ENCODE peak calls at places on chromosomes 1 and 21, in four cellular contexts. One of them, this sample, is unnamed.

GRCh38 chr1:211614615-211615014 is 35.7 kb upstream of the SLC30A1 start:
- DNase-seq in HepG2: no peak
- DNase-seq in K562: peak
- DNase-seq in GM12878: no peak
- DNase-seq in this sample: no peak

GRCh38 chr1:229355661-229356060 is 12.8 kb upstream of the CCSAP start:
- DNase-seq in HepG2: no peak
- DNase-seq in GM12878: no peak
- DNase-seq in K562: no peak
- DNase-seq in this sample: no peak

GRCh38 chr21:45534591-45535331 is 7.5 kb downstream of the SLC19A1 start:
- DNase-seq in HepG2: no peak
- DNase-seq in GM12878: no peak
- DNase-seq in K562: no peak
- DNase-seq in this sample: no peak

GRCh38 chr1:33515112-33515511 is 42.7 kb downstream of the ZSCAN20 start:
- DNase-seq in K562: no peak
- DNase-seq in HepG2: no peak
- DNase-seq in GM12878: no peak
- DNase-seq in this sample: no peak

GRCh38 chr1:240526321-240526720 is 85.6 kb downstream of the GREM2 start:
- DNase-seq in HepG2: no peak
- DNase-seq in GM12878: no peak
- DNase-seq in K562: no peak
- DNase-seq in this sample: no peak

GRCh38 chr1:172704446-172705176 is 45.7 kb downstream of the FASLG start:
- DNase-seq in HepG2: no peak
- DNase-seq in GM12878: no peak
- DNase-seq in K562: no peak
- DNase-seq in this sample: no peak

GRCh38 chr1:46171872-46172271 is 3.0 kb upstream of the TSPAN1 start:
- DNase-seq in HepG2: no peak
- DNase-seq in GM12878: no peak
- DNase-seq in K562: no peak
- DNase-seq in this sample: no peak

GRCh38 chr1:159222075-159222865 is 17.6 kb downstream of the ACKR1 start:
- DNase-seq in HepG2: no peak
- DNase-seq in GM12878: no peak
- DNase-seq in K562: no peak
- DNase-seq in this sample: no peak

GRCh38 chr21:45867671-45868081 is 113.9 kb upstream of the COL6A1 start:
- DNase-seq in GM12878: no peak
- DNase-seq in K562: no peak
- DNase-seq in HepG2: no peak
- DNase-seq in this sample: no peak

GRCh38 chr1:189121941-189122340 is 1355.7 kb downstream of the BRINP3 start:
- DNase-seq in K562: no peak
- DNase-seq in HepG2: no peak
- DNase-seq in GM12878: no peak
- DNase-seq in this sample: no peak

GRCh38 chr1:211589782-211590721 is 11.1 kb upstream of the SLC30A1 start:
- DNase-seq in HepG2: no peak
- DNase-seq in GM12878: no peak
- DNase-seq in K562: no peak
- DNase-seq in this sample: no peak

GRCh38 chr1:88612783-88613182 is 71.3 kb upstream of the PKN2 start:
- DNase-seq in HepG2: no peak
- DNase-seq in K562: no peak
- DNase-seq in GM12878: no peak
- DNase-seq in this sample: no peak
- TF ChIP-seq HDAC2 in HepG2: no peak
- TF ChIP-seq HDAC2 in K562: no peak
- TF ChIP-seq HDAC2 in GM12878: no peak
- TF ChIP-seq HDAC2 in this sample: no peak

DNA sequence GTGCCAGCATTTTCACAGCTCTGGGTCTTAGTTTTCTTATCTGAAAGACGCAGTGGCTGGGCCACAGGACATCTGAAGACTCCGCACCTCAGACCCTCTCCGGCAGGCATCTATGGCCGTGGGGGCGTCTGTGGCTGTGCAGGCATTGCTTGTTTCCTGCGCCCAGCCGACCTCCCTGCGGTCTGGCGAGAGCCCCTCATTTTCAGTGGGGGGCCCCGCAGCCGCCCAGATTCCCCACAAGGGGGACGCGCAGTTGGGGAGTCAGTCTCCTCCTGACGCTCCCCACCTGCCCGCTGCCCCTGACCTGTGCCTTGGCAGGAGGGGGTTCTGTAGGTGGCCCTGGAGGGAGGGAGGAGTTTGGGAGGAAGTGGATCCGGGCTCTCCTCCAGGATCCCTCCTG is 3.5 kb upstream of the TFF1 start:
- DNase-seq in K562: no peak
- DNase-seq in GM12878: no peak
- DNase-seq in HepG2: no peak
- DNase-seq in this sample: no peak
- TF ChIP-seq CTCF in K562: no peak
- TF ChIP-seq CTCF in GM12878: no peak
- TF ChIP-seq CTCF in HepG2: no peak
- TF ChIP-seq CTCF in this sample: no peak

GRCh38 chr1:117289316-117289715 is 77.9 kb upstream of the MAN1A2 start:
- DNase-seq in HepG2: no peak
- DNase-seq in K562: no peak
- DNase-seq in GM12878: no peak
- DNase-seq in this sample: no peak

GRCh38 chr1:117286562-117286961 is 75.8 kb upstream of the VTCN1 start:
- DNase-seq in GM12878: no peak
- DNase-seq in HepG2: no peak
- DNase-seq in K562: no peak
- DNase-seq in this sample: no peak

DNA sequence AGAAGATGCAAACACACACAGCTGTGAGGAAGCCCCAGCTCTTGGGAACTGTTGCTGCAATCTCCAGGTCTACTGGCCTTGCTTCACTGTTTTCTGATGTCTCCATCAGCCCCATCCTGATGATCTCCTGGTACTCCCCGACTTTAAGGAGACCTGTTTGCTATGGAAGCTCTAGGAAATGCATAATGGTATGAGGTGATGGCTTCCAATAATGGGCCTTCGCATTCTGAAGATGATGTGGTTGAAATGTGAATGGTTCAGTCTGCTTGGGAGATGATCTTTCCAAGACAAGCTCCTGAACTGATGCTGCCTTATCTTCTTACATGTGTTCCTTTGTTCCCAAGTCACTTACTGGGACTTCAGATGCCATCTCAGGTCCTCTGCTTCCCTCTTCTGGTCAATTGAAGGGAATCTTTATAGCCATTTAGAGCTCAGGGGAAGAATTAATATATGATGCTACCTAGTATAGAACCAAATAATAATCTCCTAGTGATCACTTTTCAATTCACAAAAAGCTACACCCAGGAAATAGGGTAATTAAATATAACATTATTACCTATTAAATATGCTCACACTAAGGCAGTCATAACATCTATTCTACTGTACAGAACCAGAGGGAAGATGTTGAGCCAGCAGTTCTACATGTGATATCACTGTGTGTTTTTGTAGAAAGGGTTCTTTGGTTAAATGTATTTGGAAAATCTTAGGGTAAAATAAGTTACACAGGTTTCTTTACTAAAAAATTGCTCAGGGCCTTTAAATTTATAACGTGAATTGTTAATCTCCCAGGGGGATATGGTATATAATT is 73.9 kb upstream of the VTCN1 start:
- DNase-seq in GM12878: no peak
- DNase-seq in HepG2: peak
- DNase-seq in K562: peak
- DNase-seq in this sample: peak
- TF ChIP-seq MYC in GM12878: no peak
- TF ChIP-seq MYC in HepG2: no peak
- TF ChIP-seq MYC in K562: no peak
- TF ChIP-seq MYC in this sample: no peak

DNA sequence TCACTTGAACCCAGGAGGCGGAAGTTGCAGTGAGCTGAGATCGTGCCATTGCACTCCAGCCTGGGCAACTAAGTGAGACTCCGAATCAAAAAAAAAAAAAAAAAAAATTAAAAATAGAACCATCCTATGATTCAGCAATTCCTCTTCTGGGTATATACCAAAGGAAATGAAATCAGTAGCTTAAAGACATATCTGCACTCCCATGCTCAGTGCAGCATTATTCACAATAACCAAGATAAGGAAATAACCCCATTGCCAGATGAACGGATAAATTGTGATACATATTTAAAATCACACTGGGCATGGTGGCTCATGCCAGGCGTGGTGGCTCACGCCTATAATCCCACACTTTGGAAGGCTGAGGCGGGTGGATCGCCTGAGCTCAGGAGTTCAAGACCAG is 23.8 kb downstream of the ALDH9A1 start:
- DNase-seq in GM12878: no peak
- DNase-seq in HepG2: no peak
- DNase-seq in K562: no peak
- DNase-seq in this sample: no peak
- TF ChIP-seq HDAC2 in GM12878: no peak
- TF ChIP-seq HDAC2 in HepG2: no peak
- TF ChIP-seq HDAC2 in K562: no peak
- TF ChIP-seq HDAC2 in this sample: no peak

GRCh38 chr1:234976880-234977680 is 151.6 kb downstream of the TOMM20 start:
- DNase-seq in HepG2: no peak
- DNase-seq in GM12878: no peak
- DNase-seq in K562: no peak
- DNase-seq in this sample: no peak

GRCh38 chr1:234980224-234980656 is 148.4 kb downstream of the TOMM20 start:
- DNase-seq in K562: no peak
- DNase-seq in GM12878: no peak
- DNase-seq in HepG2: no peak
- DNase-seq in this sample: no peak

GRCh38 chr1:234977891-234978396 is 150.7 kb downstream of the TOMM20 start:
- DNase-seq in K562: no peak
- DNase-seq in HepG2: peak
- DNase-seq in GM12878: no peak
- DNase-seq in this sample: no peak

GRCh38 chr1:234979316-234980223 is 149.1 kb downstream of the TOMM20 start:
- DNase-seq in GM12878: no peak
- DNase-seq in HepG2: no peak
- DNase-seq in K562: no peak
- DNase-seq in this sample: no peak

DNA sequence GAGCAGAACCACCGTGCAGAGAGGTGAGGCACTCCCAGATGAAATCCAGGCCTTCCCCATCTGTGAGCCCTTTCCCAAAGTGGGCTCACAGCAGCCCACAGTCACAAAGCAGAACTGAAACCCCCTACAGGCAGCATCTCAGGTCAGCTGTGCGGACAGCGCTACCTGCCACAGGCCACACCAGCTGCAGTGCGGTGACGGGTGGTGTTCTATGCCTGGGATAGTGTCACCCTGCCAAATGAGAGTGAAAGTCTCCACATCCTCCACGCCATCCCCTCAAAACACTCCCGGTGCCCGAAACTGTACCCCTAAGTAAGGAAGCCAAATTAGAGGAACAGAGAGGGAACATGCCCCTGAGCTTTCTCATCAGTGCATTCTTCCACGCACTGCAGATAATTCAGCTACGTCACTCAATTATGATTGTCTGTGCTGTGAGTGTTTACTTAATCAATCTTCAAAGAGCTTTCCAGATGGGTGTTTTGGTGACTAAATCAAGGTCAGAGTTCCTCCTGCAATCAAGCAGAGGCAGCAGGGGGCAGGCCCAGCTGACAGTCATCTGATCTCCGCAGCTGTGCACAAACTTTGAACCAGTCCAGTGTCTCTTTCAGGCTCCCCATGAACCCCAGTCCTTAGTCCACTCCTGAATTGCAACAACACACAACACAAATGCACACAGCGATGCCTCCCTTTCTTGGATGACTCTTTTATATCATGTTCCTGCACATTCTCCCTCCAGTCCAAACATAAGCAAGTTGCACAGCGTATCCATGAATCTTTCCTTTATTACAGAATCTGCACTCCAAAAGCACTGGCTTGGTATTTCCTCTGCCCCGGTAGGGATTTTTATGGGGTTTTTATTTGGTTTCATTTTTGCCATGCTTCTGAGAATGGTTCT is 150.0 kb downstream of the TOMM20 start:
- DNase-seq in GM12878: peak
- DNase-seq in HepG2: peak
- DNase-seq in K562: peak
- DNase-seq in this sample: no peak
- TF ChIP-seq CTCF in GM12878: no peak
- TF ChIP-seq CTCF in HepG2: peak
- TF ChIP-seq CTCF in K562: no peak
- TF ChIP-seq CTCF in this sample: no peak

GRCh38 chr1:15919316-15919715 is 56.6 kb downstream of the ZBTB17 start:
- DNase-seq in K562: no peak
- DNase-seq in GM12878: peak
- DNase-seq in HepG2: no peak
- DNase-seq in this sample: no peak
- TF ChIP-seq MYC in K562: no peak
- TF ChIP-seq MYC in GM12878: no peak
- TF ChIP-seq MYC in HepG2: no peak
- TF ChIP-seq MYC in this sample: no peak